ENCODE peak calls at places on chromosomes 6 and 20, in four cellular contexts. One of them, this sample, is unnamed.

GRCh38 chr20:40880063-40880715 is 148.4 kb upstream of the TOP1 start:
- DNase-seq in esophagus squamous epithelium: no peak
- DNase-seq in right lobe of liver: no peak
- DNase-seq in tibial nerve: no peak
- DNase-seq in this sample: no peak

GRCh38 chr6:89239338-89239737 is 22.2 kb upstream of the GABRR1 start:
- DNase-seq in right lobe of liver: no peak
- DNase-seq in tibial nerve: no peak
- DNase-seq in esophagus squamous epithelium: no peak
- DNase-seq in this sample: no peak

GRCh38 chr6:43934183-43934802 is 164.3 kb downstream of the VEGFA start:
- DNase-seq in right lobe of liver: peak
- DNase-seq in tibial nerve: no peak
- DNase-seq in esophagus squamous epithelium: no peak
- DNase-seq in this sample: no peak

GRCh38 chr20:24684954-24685691 is 215.7 kb downstream of the SYNDIG1 start:
- DNase-seq in esophagus squamous epithelium: no peak
- DNase-seq in tibial nerve: no peak
- DNase-seq in right lobe of liver: no peak
- DNase-seq in this sample: no peak

GRCh38 chr6:35469711-35470662 is 1.8 kb downstream of the RPL10A start:
- DNase-seq in right lobe of liver: no peak
- DNase-seq in esophagus squamous epithelium: no peak
- DNase-seq in tibial nerve: no peak
- DNase-seq in this sample: no peak

GRCh38 chr20:47521059-47521808 is 19.5 kb downstream of the NCOA3 start:
- DNase-seq in esophagus squamous epithelium: no peak
- DNase-seq in right lobe of liver: no peak
- DNase-seq in tibial nerve: no peak
- DNase-seq in this sample: no peak

GRCh38 chr6:80132942-80133517 is 26.6 kb downstream of the BCKDHB start:
- DNase-seq in esophagus squamous epithelium: no peak
- DNase-seq in tibial nerve: peak
- DNase-seq in right lobe of liver: no peak
- DNase-seq in this sample: peak

GRCh38 chr20:25676164-25676809 is 20.4 kb downstream of the ZNF337 start:
- DNase-seq in tibial nerve: no peak
- DNase-seq in esophagus squamous epithelium: no peak
- DNase-seq in right lobe of liver: no peak
- DNase-seq in this sample: no peak

GRCh38 chr6:127554435-127555006 is 22.5 kb upstream of the C6orf58 start:
- DNase-seq in esophagus squamous epithelium: no peak
- DNase-seq in right lobe of liver: no peak
- DNase-seq in tibial nerve: no peak
- DNase-seq in this sample: peak

GRCh38 chr6:29708432-29709177 is 14.6 kb upstream of the HLA-F start:
- DNase-seq in esophagus squamous epithelium: no peak
- DNase-seq in right lobe of liver: no peak
- DNase-seq in tibial nerve: no peak
- DNase-seq in this sample: no peak

GRCh38 chr20:57647006-57647932 is 27.0 kb upstream of the ZBP1 start:
- DNase-seq in esophagus squamous epithelium: no peak
- DNase-seq in right lobe of liver: no peak
- DNase-seq in tibial nerve: no peak
- DNase-seq in this sample: no peak

GRCh38 chr6:52416629-52417151 is 3.5 kb upstream of the EFHC1 start:
- DNase-seq in right lobe of liver: no peak
- DNase-seq in esophagus squamous epithelium: no peak
- DNase-seq in tibial nerve: no peak
- DNase-seq in this sample: peak

GRCh38 chr6:2767327-2767985 is 2.3 kb downstream of the WRNIP1 start:
- DNase-seq in esophagus squamous epithelium: no peak
- DNase-seq in tibial nerve: no peak
- DNase-seq in right lobe of liver: no peak
- DNase-seq in this sample: no peak

GRCh38 chr6:12603711-12604049 is 112.9 kb upstream of the PHACTR1 start:
- DNase-seq in esophagus squamous epithelium: no peak
- DNase-seq in tibial nerve: no peak
- DNase-seq in right lobe of liver: no peak
- DNase-seq in this sample: no peak
- TF ChIP-seq CTCF in esophagus squamous epithelium: no peak
- TF ChIP-seq CTCF in tibial nerve: no peak
- TF ChIP-seq CTCF in right lobe of liver: no peak
- TF ChIP-seq CTCF in this sample: no peak

GRCh38 chr6:139531148-139531547 is 156.7 kb upstream of the CITED2 start:
- DNase-seq in tibial nerve: no peak
- DNase-seq in right lobe of liver: no peak
- DNase-seq in esophagus squamous epithelium: no peak
- DNase-seq in this sample: peak

GRCh38 chr6:139531716-139532115 is 157.3 kb upstream of the CITED2 start:
- DNase-seq in tibial nerve: no peak
- DNase-seq in right lobe of liver: no peak
- DNase-seq in esophagus squamous epithelium: no peak
- DNase-seq in this sample: no peak

GRCh38 chr6:139534472-139535115 is 160.1 kb upstream of the CITED2 start:
- DNase-seq in tibial nerve: no peak
- DNase-seq in right lobe of liver: no peak
- DNase-seq in esophagus squamous epithelium: no peak
- DNase-seq in this sample: peak

GRCh38 chr6:139533166-139533565 is 158.7 kb upstream of the CITED2 start:
- DNase-seq in tibial nerve: no peak
- DNase-seq in right lobe of liver: no peak
- DNase-seq in esophagus squamous epithelium: no peak
- DNase-seq in this sample: no peak

GRCh38 chr6:139533573-139534471 is 159.4 kb upstream of the CITED2 start:
- DNase-seq in tibial nerve: no peak
- DNase-seq in esophagus squamous epithelium: no peak
- DNase-seq in right lobe of liver: no peak
- DNase-seq in this sample: peak
- TF ChIP-seq POLR2A in tibial nerve: no peak
- TF ChIP-seq POLR2A in esophagus squamous epithelium: no peak
- TF ChIP-seq POLR2A in right lobe of liver: no peak
- TF ChIP-seq POLR2A in this sample: no peak

GRCh38 chr6:17091122-17091521 is 10.7 kb upstream of the STMND1 start:
- DNase-seq in esophagus squamous epithelium: no peak
- DNase-seq in tibial nerve: no peak
- DNase-seq in right lobe of liver: no peak
- DNase-seq in this sample: no peak
- TF ChIP-seq CTCF in esophagus squamous epithelium: no peak
- TF ChIP-seq CTCF in tibial nerve: peak
- TF ChIP-seq CTCF in right lobe of liver: no peak
- TF ChIP-seq CTCF in this sample: no peak

DNA sequence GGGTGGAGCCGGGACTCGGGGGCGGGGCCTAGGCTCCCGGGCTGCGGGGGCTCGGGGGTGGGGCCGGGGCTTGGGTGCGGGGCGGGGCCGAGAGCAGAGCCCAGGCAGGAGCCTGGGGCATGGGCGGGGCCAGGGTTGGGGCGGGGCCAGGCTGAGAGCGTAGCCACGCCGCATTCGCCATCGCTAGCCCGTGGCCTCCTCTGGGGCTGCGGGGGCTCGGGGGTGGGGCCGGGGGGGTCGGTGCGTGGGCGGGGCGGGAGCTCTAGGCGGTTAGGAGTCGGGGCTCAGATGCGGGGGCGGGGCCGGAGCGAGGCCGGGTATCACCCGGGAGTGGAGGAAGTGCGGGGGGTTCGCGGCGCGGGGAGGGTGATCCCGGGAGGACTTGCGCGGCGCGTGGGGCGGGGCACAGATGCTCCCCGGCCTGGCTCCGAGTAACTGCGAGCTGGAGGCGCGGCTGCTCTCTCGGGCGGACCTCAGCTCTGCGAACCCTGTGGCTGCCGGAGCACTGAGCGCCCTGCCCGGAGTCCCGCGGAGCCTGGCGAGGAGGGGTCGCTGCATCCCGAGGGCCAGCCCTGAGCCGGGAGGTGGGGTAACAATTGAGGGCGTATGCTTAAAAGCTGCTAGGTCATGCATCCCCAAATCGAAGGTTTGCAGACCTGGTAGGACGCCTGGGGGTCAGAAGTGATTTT is 434 bp upstream of the ECI2 start:
- DNase-seq in tibial nerve: peak
- DNase-seq in right lobe of liver: peak
- DNase-seq in esophagus squamous epithelium: peak
- DNase-seq in this sample: peak
- TF ChIP-seq POLR2A in tibial nerve: peak
- TF ChIP-seq POLR2A in right lobe of liver: peak
- TF ChIP-seq POLR2A in esophagus squamous epithelium: no peak
- TF ChIP-seq POLR2A in this sample: peak

GRCh38 chr6:137975058-137975940 is 108.2 kb downstream of the TNFAIP3 start:
- DNase-seq in right lobe of liver: no peak
- DNase-seq in esophagus squamous epithelium: no peak
- DNase-seq in tibial nerve: no peak
- DNase-seq in this sample: no peak
- TF ChIP-seq CTCF in right lobe of liver: peak
- TF ChIP-seq CTCF in esophagus squamous epithelium: no peak
- TF ChIP-seq CTCF in tibial nerve: no peak
- TF ChIP-seq CTCF in this sample: peak

This sample was measured in body of pancreas.